ENCODE peak calls at places on chromosomes 7 and 10, in six cellular contexts. L is trophoblast cell, N is H9, C is IMR-90, E is neuronal stem cell, U is H1. G is an unnamed sample.

GRCh38 chr7:72785166-72785955 is 42.6 kb downstream of the TYW1B start:
- DNase-seq in L (peak; percentile 86), N (no peak), C (peak; percentile 71), E (no peak), U (no peak), G (peak; percentile 27)

GRCh38 chr10:106440767-106441166 is 723.7 kb downstream of the SORCS1 start:
- DNase-seq in L (no peak), N (no peak), C (no peak), E (no peak), U (no peak), G (no peak)

GRCh38 chr10:115801987-115802386 is 471.0 kb downstream of the GFRA1 start:
- DNase-seq in L (no peak), N (no peak), C (peak; percentile 3), E (no peak), U (no peak), G (peak; percentile 57)

GRCh38 chr10:18607979-18608378 is 43.4 kb downstream of the NSUN6 start:
- DNase-seq in L (no peak), N (no peak), C (peak; percentile 31), E (no peak), U (no peak), G (no peak)

GRCh38 chr7:114631249-114631822 is 216.7 kb downstream of the FOXP2 start:
- DNase-seq in L (no peak), N (no peak), C (no peak), E (no peak), U (no peak), G (no peak)

GRCh38 chr10:43968076-43968475 is 319.4 kb upstream of the ZNF32 start:
- DNase-seq in L (no peak), N (no peak), C (no peak), E (no peak), U (no peak), G (no peak)

GRCh38 chr7:74051193-74051592 is 23.2 kb downstream of the ELN start:
- DNase-seq in L (no peak), N (peak; percentile 33), C (no peak), E (no peak), U (no peak), G (no peak)

GRCh38 chr10:48309711-48310226 is 3.3 kb downstream of the MAPK8 start:
- DNase-seq in L (peak; percentile 96), N (no peak), C (peak; percentile 64), E (no peak), U (no peak), G (peak; percentile 57)

GRCh38 chr7:13827716-13828115 is 161.8 kb downstream of the ETV1 start:
- DNase-seq in L (no peak), N (no peak), C (peak; percentile 89), E (no peak), U (no peak), G (peak; percentile 40)

GRCh38 chr10:77873558-77874380 is 52.8 kb downstream of the DLG5 start:
- DNase-seq in L (no peak), N (no peak), C (peak; percentile 42), E (no peak), U (no peak), G (peak; percentile 25)

GRCh38 chr10:76874151-76874550 is 763.5 kb downstream of the KCNMA1 start:
- DNase-seq in L (no peak), N (no peak), C (no peak), E (no peak), U (no peak), G (peak; percentile 13)

GRCh38 chr7:90708841-90709317 is 112.8 kb downstream of the CDK14 start:
- DNase-seq in L (no peak), N (peak; percentile 66), C (no peak), E (no peak), U (no peak), G (peak; percentile 30)

GRCh38 chr7:155843426-155844018 is 31.3 kb upstream of the SHH start:
- DNase-seq in L (no peak), N (no peak), C (no peak), E (no peak), U (no peak), G (no peak)

GRCh38 chr7:15889501-15889900 is 203.0 kb upstream of the MEOX2 start:
- DNase-seq in L (peak; percentile 21), N (peak; percentile 30), C (no peak), E (no peak), U (no peak), G (peak; percentile 13)

GRCh38 chr10:46523119-46523880 is 33.2 kb downstream of the GPRIN2 start:
- DNase-seq in L (no peak), N (no peak), C (no peak), E (no peak), U (no peak), G (peak; percentile 26)

GRCh38 chr10:133114726-133115452 is 27.2 kb downstream of the ADGRA1 start:
- DNase-seq in L (no peak), N (no peak), C (no peak), E (no peak), U (no peak), G (no peak)

GRCh38 chr7:157664034-157664433 is 327.2 kb downstream of the DNAJB6 start:
- DNase-seq in L (no peak), N (no peak), C (no peak), E (no peak), U (no peak), G (no peak)
- H3K14ac ChIP-seq in L (no peak overlapping the region), N (no peak overlapping the region), C (no peak overlapping the region), E (no peak overlapping the region), U (no peak overlapping the region), G (no peak overlapping the region)

DNA sequence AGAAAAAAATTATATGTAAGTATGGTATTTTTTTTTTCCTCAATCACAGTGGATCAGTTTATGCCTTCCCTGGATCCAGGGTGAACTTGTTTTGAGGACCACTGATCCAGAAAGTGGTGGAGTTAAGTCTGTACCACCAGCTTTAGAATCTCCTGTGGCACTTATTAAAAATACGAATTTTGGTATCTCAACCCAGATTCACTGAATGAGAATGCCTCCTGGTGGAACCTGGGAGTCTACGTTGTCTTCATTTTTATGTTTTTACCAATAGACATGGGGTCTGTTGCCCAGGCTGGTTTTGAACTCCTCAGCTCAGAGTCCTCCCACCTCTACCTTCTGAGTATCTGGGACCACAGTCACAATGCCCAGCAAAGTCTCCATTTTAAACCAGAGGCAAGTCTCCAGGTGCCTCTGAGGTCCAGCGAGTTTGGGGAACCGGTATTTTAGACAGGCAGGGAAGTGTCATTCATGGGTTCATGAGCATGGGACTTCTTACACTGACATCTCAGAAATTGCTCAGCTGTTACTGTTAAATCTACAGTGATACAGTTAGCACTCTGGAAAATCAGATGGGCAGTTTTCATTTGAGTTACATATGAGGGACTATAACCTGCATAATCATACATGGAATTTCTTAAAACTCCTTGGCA is 200.9 kb downstream of the AUTS2 start:
- DNase-seq in L (no peak), N (no peak), C (no peak), E (no peak), U (no peak), G (no peak)
- H3K4ac ChIP-seq in L (no peak overlapping the region), N (no peak overlapping the region), C (no peak overlapping the region), E (no peak overlapping the region), U (no peak overlapping the region), G (no peak overlapping the region)

GRCh38 chr10:25675615-25676014 is 258.4 kb upstream of the MYO3A start:
- DNase-seq in L (no peak), N (no peak), C (no peak), E (no peak), U (no peak), G (no peak)
- H3K23ac ChIP-seq in L (no peak overlapping the region), N (no peak overlapping the region), C (no peak overlapping the region), E (no peak overlapping the region), U (no peak overlapping the region), G (no peak overlapping the region)

DNA sequence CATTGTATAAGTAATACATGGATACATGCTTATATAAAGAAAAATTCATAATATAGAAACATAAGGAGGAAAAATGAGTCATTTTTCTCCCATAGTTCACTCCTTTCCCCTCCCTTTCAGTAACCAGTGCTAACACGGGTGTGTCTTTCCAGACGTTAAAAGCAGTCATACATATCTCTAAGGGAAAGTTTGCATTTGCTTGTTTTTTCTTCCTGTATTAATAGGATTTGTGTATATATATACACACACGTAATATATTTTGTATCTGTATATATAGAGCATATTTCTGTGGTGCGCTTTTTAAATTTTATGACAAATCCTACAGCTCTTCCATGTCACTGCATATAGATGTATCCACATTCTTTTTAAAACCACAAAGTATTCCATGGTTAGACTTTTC is 78.8 kb downstream of the RALA start:
- DNase-seq in L (no peak), N (no peak), C (peak; percentile 86), E (no peak), U (no peak), G (no peak)
- H3K14ac ChIP-seq in L (no peak overlapping the region), N (no peak overlapping the region), C (no peak overlapping the region), E (no peak overlapping the region), U (no peak overlapping the region), G (no peak overlapping the region)

GRCh38 chr7:69540275-69540674 is 58.0 kb upstream of the AUTS2 start:
- DNase-seq in L (no peak), N (no peak), C (no peak), E (no peak), U (no peak), G (no peak)

GRCh38 chr7:69537691-69538090 is 60.6 kb upstream of the AUTS2 start:
- DNase-seq in L (no peak), N (no peak), C (no peak), E (no peak), U (no peak), G (no peak)

GRCh38 chr7:69531050-69531449 is 67.2 kb upstream of the AUTS2 start:
- DNase-seq in L (no peak), N (no peak), C (no peak), E (no peak), U (no peak), G (no peak)

GRCh38 chr7:69534461-69535041 is 63.7 kb upstream of the AUTS2 start:
- DNase-seq in L (no peak), N (peak; percentile 54), C (no peak), E (no peak), U (no peak), G (no peak)
- H3K4ac ChIP-seq in L (no peak overlapping the region), N (no peak overlapping the region), C (no peak overlapping the region), E (no peak overlapping the region), U (no peak overlapping the region), G (no peak overlapping the region)

G was measured in mesenchymal stem cell.